ENCODE peak calls at places on chromosomes 1 and 21, in seven cellular contexts. G is adipocyte; M is activated naive CD4-positive, alpha-beta T cell; T is activated CD8-positive, alpha-beta T cell treated with anti-CD3 and anti-CD28 coated beads, Interleukin-2, amount 10 ng/mL, durations not matched to agents 7 days and 5 days; U is stimulated activated CD4-positive, alpha-beta T cell treated with anti-CD3 and anti-CD28 coated beads, TNF-alpha, amount 100 ng/mL, for 1 hour; Q is trophoblast cell; C is T-helper 22 cell. R is an unnamed sample.

GRCh38 chr1:245807954-245808719 is 653.4 kb downstream of the KIF26B start:
- DNase-seq in C (no peak), Q (no peak), T (no peak), G (no peak), U (no peak), M (no peak), R (no peak)

GRCh38 chr1:87129606-87130005 is 199.1 kb upstream of the LMO4 start:
- DNase-seq in Q (no peak), M (no peak), G (peak; percentile 16), C (no peak), U (no peak), T (no peak), R (no peak)

GRCh38 chr1:10806966-10807365 is 10.5 kb upstream of the CASZ1 start:
- DNase-seq in M (no peak), Q (no peak), U (no peak), G (no peak), C (no peak), T (no peak), R (no peak)

GRCh38 chr1:97943354-97943753 is 22.5 kb upstream of the DPYD start:
- DNase-seq in T (no peak), Q (no peak), G (peak; percentile 85), M (no peak), C (no peak), U (no peak), R (no peak)

GRCh38 chr1:1894354-1895049 is 3.6 kb upstream of the GNB1 start:
- DNase-seq in M (no peak), T (no peak), U (no peak), G (no peak), C (no peak), Q (no peak), R (no peak)

GRCh38 chr1:193769609-193770008 is 583.2 kb upstream of the B3GALT2 start:
- DNase-seq in G (no peak), C (no peak), U (no peak), T (no peak), Q (no peak), M (no peak), R (no peak)

GRCh38 chr1:70767377-70767776 is 280.2 kb downstream of the PTGER3 start:
- DNase-seq in T (no peak), G (peak; percentile 19), C (no peak), Q (no peak), U (no peak), M (no peak), R (no peak)

GRCh38 chr1:181513786-181514297 is 30.5 kb downstream of the CACNA1E start:
- DNase-seq in G (no peak), Q (no peak), U (no peak), T (no peak), C (no peak), M (no peak), R (no peak)

GRCh38 chr1:31239653-31240241 is at the start of gene NKAIN1:
- DNase-seq in Q (peak; percentile 37), M (no peak), C (no peak), T (no peak), G (peak; percentile 77), U (no peak), R (no peak)

GRCh38 chr1:2492091-2492490 is 16.0 kb downstream of the PLCH2 start:
- DNase-seq in C (no peak), G (no peak), U (no peak), T (no peak), M (no peak), Q (no peak), R (no peak)

GRCh38 chr1:43143441-43143888 is 28.6 kb downstream of the EBNA1BP2 start:
- DNase-seq in G (no peak), U (no peak), C (no peak), M (no peak), T (no peak), Q (peak; percentile 46), R (no peak)

GRCh38 chr21:14589855-14590563 is 43.9 kb upstream of the SAMSN1 start:
- DNase-seq in M (no peak), Q (no peak), T (no peak), C (no peak), G (no peak), U (no peak), R (no peak)

GRCh38 chr1:110309768-110310167 is 29.4 kb upstream of the RBM15 start:
- DNase-seq in M (no peak), Q (no peak), C (no peak), T (no peak), U (no peak), G (peak; percentile 59), R (no peak)

GRCh38 chr1:200771625-200772555 is 33.2 kb downstream of the CAMSAP2 start:
- DNase-seq in C (no peak), G (no peak), Q (peak; percentile 82), M (no peak), U (no peak), T (no peak), R (no peak)

GRCh38 chr1:56375184-56375837 is 204.1 kb downstream of the PLPP3 start:
- DNase-seq in G (no peak), Q (no peak), U (no peak), C (no peak), T (no peak), M (no peak), R (no peak)

GRCh38 chr1:178283409-178283808 is 189.5 kb downstream of the RASAL2 start:
- DNase-seq in Q (no peak), T (no peak), C (no peak), G (peak; percentile 39), M (no peak), U (no peak), R (no peak)

GRCh38 chr1:44062656-44063055 is 31.4 kb upstream of the SLC6A9 start:
- DNase-seq in G (no peak), Q (no peak), C (no peak), T (no peak), U (no peak), M (no peak), R (no peak)

GRCh38 chr21:36070999-36071398 is 1.2 kb downstream of the CBR1 start:
- DNase-seq in G (no peak), T (no peak), M (no peak), Q (no peak), U (no peak), C (no peak), R (no peak)

GRCh38 chr1:111841746-111842145 is 86.0 kb downstream of the DDX20 start:
- DNase-seq in U (no peak), M (no peak), G (no peak), C (no peak), Q (no peak), T (no peak), R (no peak)

GRCh38 chr1:229380514-229381160 is 37.8 kb upstream of the CCSAP start:
- DNase-seq in M (no peak), Q (peak; percentile 15), C (no peak), G (no peak), U (no peak), T (no peak), R (no peak)

GRCh38 chr1:109113787-109114568 is at the start of gene ELAPOR1:
- DNase-seq in U (peak; percentile 78), G (peak; percentile 40), M (peak; percentile 32), Q (peak; percentile 42), T (peak; percentile 92), C (peak; percentile 94), R (peak; percentile 89)

GRCh38 chr1:17909634-17910033 is 154.5 kb downstream of the ACTL8 start:
- DNase-seq in M (no peak), T (no peak), U (no peak), C (no peak), G (peak; percentile 18), Q (no peak), R (no peak)

GRCh38 chr1:227949341-227949921 is 1.7 kb upstream of the WNT9A start:
- DNase-seq in Q (no peak), T (no peak), U (no peak), M (no peak), C (no peak), G (no peak), R (peak; percentile 36)